ENCODE peak calls at places on chromosomes 6 and 20, in four cellular contexts. X is effector memory CD4-positive, alpha-beta T cell; F is body of pancreas; J is PC-3. A is an unnamed sample.

GRCh38 chr20:25271486-25272222 is 23.8 kb downstream of the PYGB start:
- DNase-seq in J (no peak), F (no peak), X (no peak), A (no peak)

GRCh38 chr6:27205375-27206278 is 41.9 kb upstream of the PRSS16 start:
- DNase-seq in J (no peak), F (no peak), X (no peak), A (peak)

GRCh38 chr6:25250878-25251277 is 28.3 kb upstream of the CARMIL1 start:
- DNase-seq in F (no peak), X (no peak), J (peak), A (no peak)

GRCh38 chr6:135163440-135163738 is 17.7 kb upstream of the MYB start:
- DNase-seq in X (peak), F (no peak), J (no peak), A (peak)

GRCh38 chr6:80356545-80356944 is 250.1 kb downstream of the BCKDHB start:
- DNase-seq in X (no peak), F (no peak), J (no peak), A (no peak)

GRCh38 chr6:93407186-93407585 is 12.2 kb downstream of the EPHA7 start:
- DNase-seq in F (no peak), J (peak), X (no peak), A (no peak)

GRCh38 chr20:45041464-45042337 is 59.2 kb downstream of the KCNS1 start:
- DNase-seq in X (no peak), F (peak), J (peak), A (no peak)

GRCh38 chr6:73506246-73506645 is 14.6 kb downstream of the EEF1A1 start:
- DNase-seq in J (no peak), F (no peak), X (no peak), A (no peak)

GRCh38 chr6:82365011-82365751 is 1.6 kb downstream of the TPBG start:
- DNase-seq in F (peak), X (no peak), J (peak), A (no peak)

GRCh38 chr20:58843128-58843556 is 7.6 kb downstream of the GNAS-AS1 start:
- DNase-seq in F (no peak), J (no peak), X (no peak), A (no peak)

GRCh38 chr6:153960741-153961140 is 78.3 kb upstream of the OPRM1 start:
- DNase-seq in J (no peak), F (no peak), X (no peak), A (no peak)

GRCh38 chr6:27582928-27583725 is 110.2 kb upstream of the ZNF184 start:
- DNase-seq in X (no peak), F (no peak), J (peak), A (no peak)

GRCh38 chr6:18400831-18401446 is 13.8 kb downstream of the RNF144B start:
- DNase-seq in F (no peak), X (no peak), J (no peak), A (no peak)

GRCh38 chr20:60062431-60063336 is 104.5 kb downstream of the CDH26 start:
- DNase-seq in J (no peak), F (no peak), X (no peak), A (no peak)

GRCh38 chr6:166195861-166196238 is 28.2 kb upstream of the TBXT start:
- DNase-seq in X (no peak), J (no peak), F (no peak), A (no peak)

GRCh38 chr20:10761786-10762185 is 88.0 kb upstream of the JAG1 start:
- DNase-seq in F (peak), J (peak), X (no peak), A (no peak)

GRCh38 chr6:130001229-130001554 is 17.2 kb upstream of the L3MBTL3 start:
- DNase-seq in X (no peak), J (peak), F (no peak), A (no peak)

GRCh38 chr20:7859371-7859802 is 80.9 kb downstream of the HAO1 start:
- DNase-seq in X (no peak), J (peak), F (peak), A (no peak)

DNA sequence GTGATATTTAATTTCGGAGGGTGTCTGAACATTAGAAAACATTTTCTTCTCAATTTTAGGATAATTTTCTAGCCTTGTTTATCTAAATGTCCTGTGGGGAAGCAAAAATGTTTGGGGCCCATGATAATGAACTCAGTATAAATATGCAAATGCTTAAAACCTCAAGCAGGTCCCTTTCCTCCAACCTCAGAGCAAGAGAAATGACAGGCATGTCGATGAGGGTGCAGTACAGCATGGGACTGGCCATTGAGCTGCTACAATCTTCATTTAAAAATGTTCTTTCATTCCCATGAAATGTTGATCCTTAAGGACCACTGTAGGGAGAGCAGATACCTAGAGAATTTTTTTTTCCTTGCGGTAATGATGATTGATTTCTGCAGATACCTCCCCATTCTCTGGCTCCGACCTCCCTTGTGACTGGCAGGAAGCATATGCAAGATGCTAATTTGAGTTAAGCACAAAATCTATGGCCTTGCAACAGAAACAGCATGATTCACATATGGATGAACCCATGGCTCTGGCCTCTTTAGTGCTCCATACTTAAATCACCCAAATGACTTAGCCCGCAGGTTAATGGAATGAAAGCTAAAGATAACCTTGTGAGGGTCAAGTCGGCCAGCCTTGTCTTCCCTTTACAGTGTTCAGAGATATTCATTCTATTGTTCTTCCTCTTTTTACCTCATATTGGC is 243.4 kb downstream of the SOX4 start:
- DNase-seq in J (no peak), X (no peak), F (no peak), A (no peak)
- H3K27ac ChIP-seq in J (no peak), X (no peak), F (no peak), A (no peak)

DNA sequence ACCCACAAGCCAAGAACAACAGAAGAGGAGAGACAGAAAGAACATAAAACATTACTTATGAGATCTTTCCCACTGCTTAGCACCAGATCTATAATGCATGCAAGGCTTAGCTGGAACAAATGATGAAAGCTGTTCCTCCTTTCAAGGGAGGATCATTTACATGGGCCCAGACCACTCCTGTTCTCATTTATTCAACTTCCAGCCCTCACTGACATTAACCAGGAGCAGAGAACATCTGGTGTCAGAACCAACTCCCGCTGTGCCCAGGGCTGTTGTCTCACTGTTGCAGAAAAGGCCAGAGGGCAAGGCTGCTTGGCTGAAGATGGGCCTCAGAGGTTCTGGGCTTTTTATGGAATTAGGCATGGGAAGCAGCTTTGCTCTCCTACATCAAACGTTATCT is 164.1 kb downstream of the GMPR start:
- DNase-seq in J (no peak), F (no peak), X (no peak), A (no peak)
- H3K27ac ChIP-seq in J (no peak), F (no peak), X (no peak), A (no peak)

DNA sequence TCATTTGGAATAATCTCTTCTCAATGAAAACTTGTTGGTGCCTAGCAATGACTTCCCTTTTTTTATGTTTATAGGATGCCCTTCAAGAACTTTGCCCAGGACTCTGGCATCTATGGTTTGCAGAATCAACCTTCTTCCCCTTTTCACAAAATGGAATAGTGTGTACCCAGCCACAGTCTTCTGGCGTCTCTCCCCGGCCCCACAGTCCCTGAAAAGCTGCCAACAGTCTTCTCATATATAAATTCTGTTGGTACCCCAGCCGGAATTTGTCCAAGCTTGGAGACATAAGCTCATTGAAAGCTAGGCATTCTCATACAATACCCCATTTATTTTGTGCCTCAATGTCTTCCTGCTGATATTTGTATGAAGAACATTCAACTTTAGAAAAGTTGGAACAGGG is 26.4 kb upstream of the MCM3 start:
- DNase-seq in X (no peak), F (peak), J (no peak), A (no peak)
- H3K27ac ChIP-seq in X (no peak), F (no peak), J (no peak), A (no peak)

GRCh38 chr20:50628326-50628725 is 63.0 kb downstream of the RIPOR3 start:
- DNase-seq in X (no peak), F (no peak), J (no peak), A (no peak)

GRCh38 chr20:50621068-50621467 is 70.3 kb downstream of the RIPOR3 start:
- DNase-seq in J (no peak), F (no peak), X (no peak), A (no peak)

GRCh38 chr20:50625986-50626677 is 65.2 kb downstream of the RIPOR3 start:
- DNase-seq in J (peak), X (no peak), F (peak), A (no peak)

GRCh38 chr20:50627747-50628146 is 63.6 kb downstream of the RIPOR3 start:
- DNase-seq in X (no peak), F (no peak), J (no peak), A (no peak)

DNA sequence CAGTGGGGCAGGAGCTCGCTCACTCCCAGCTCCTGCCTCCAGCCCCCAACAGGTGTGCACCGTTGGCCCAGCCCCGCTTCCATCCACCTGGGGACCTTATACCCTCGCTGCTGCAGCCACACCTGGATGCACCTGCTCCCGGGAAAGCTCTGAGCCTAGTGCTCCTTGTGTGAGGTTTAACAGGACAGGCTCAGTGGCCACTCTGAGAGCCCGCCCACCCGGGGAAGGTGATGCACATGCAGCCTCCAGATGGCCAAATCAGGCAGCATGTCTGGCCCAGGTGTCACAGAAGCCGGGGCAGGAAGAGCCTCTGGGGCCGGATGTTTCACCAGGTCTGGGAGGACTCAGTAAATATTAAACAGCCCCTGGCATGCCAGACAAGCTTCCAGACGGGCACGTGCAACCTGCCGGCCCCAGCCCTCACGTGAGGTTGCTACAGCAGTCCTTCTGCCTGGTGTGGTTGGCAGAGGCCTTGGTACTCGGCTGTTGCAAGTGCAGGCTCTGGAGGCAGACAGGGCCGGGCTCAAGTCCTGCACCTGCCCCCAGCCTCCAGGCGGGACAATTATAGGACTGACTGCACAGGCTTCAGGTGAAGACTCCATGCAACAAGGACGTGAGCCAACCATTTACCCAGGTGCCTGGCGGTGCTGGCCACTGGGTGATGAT is 66.9 kb downstream of the RIPOR3 start:
- DNase-seq in F (peak), X (no peak), J (peak), A (no peak)
- H3K27ac ChIP-seq in F (peak), X (no peak), J (no peak), A (no peak)

DNA sequence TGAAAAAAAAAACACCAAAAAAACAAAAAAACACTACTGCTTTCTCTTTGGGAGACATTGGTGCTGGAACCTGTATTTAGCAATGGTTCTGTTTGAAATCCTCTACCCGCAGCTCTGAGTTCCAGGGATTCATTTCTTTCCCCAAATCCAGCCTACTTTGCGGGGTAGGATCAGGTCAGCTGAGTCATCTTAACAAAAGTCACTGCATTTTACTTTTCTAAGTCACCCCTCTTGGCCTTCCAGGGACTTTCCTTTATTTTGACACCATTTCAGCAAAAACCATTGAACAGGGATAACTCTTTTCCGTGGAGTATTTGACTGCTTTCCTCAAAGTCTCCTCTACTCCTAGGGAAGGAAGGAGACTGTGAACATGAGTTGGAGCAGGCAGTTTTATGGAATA is 837.6 kb downstream of the MAFB start:
- DNase-seq in X (no peak), F (no peak), J (no peak), A (no peak)
- H3K27ac ChIP-seq in X (no peak), F (no peak), J (no peak), A (no peak)

DNA sequence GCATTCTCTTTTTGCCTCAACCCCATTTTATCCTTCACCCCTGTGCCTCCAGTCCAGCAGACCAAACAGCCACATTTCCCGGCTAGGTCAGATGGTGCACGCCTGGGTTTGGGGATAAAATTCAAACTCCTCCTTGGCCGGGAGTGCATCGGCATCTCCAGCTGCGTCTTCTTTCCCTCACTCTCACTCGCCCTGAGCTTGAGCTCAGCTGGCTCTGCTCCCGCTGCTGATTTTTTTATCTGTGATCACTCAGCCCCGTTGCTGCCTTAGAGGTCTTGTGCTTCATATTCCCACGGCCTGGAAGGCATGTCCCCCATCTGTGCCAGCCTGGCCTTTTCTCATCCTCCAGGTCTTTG is 6.8 kb upstream of the EZR start:
- DNase-seq in J (no peak), X (no peak), F (no peak), A (no peak)
- H3K27ac ChIP-seq in J (no peak), X (no peak), F (no peak), A (no peak)

DNA sequence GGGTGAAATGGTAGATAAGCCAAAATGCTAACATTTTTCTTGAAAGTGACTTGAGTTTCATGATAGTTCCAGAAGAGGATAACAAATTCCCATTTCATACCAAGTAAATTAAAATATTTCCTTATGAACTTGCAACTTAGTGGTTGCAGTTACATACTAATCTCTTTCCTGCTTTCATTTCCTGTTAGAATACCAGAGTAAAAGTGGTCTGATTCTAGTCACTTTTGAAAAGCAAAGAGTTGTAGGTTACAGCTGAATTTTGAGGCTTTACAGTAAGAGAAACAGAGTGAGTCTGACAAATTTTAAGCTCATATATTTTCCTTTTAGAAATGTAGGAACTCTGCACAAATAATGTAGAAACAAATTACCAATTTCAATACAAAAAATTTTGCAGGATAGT is 117.4 kb downstream of the ZFAND3 start:
- DNase-seq in J (no peak), X (no peak), F (no peak), A (no peak)
- H3K27ac ChIP-seq in J (no peak), X (no peak), F (no peak), A (no peak)

DNA sequence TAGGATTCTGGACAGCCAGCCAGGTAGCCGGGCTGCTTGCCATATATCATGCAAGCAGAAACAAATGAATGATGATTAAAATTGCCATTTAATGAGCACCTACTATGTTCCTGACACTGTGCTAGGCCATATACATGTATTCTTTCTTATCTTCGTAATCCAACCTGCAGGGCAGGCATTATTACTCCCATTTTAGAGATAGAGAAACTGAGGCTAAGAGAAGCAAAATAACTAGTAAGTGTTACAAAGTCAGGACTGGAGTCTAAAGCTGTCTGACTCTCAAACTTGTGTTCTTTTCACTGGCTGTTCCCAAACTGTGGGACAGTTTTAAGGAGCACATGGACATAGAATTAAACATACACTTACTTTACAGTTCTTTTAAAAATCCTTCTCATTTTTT is 2.0 kb downstream of the CD40 start:
- DNase-seq in F (no peak), X (no peak), J (no peak), A (no peak)
- H3K27ac ChIP-seq in F (no peak), X (no peak), J (no peak), A (no peak)

A was measured in naive thymus-derived CD4-positive, alpha-beta T cell.